ENCODE peak calls at places on chromosomes 12 and 14, in seven cellular contexts. Q is MG63; H is endothelial cell; M is GM04504; T is stimulated activated CD8-positive, alpha-beta memory T cell treated with anti-CD3 and anti-CD28 coated beads, Interleukin-7, amount 100 ng/mL, for 48 hours; F is HS-5; W is bronchial epithelial cell. R is an unnamed sample.

GRCh38 chr12:106358410-106359241 is 1.1 kb downstream of the POLR3B start:
- DNase-seq in F (no peak), T (no peak), H (no peak), M (no peak), Q (no peak), W (peak; percentile 66), R (no peak)

GRCh38 chr12:32920506-32921085 is 24.0 kb upstream of the PKP2 start:
- DNase-seq in F (no peak), M (no peak), W (peak; percentile 87), T (no peak), H (no peak), Q (no peak), R (no peak)

GRCh38 chr14:89303452-89304435 is 113.3 kb downstream of the FOXN3 start:
- DNase-seq in T (no peak), H (no peak), M (peak; percentile 48), F (peak; percentile 28), W (peak; percentile 46), Q (peak; percentile 27), R (no peak)

GRCh38 chr12:42953021-42953420 is 363.5 kb upstream of the PRICKLE1 start:
- DNase-seq in H (no peak), T (no peak), Q (no peak), M (no peak), F (no peak), W (no peak), R (no peak)

GRCh38 chr12:30457621-30458289 is 237.9 kb downstream of the IPO8 start:
- DNase-seq in W (peak; percentile 89), M (peak; percentile 61), T (no peak), H (no peak), Q (no peak), F (peak; percentile 44), R (no peak)

GRCh38 chr14:71116206-71117122 is 209.2 kb downstream of the PCNX1 start:
- DNase-seq in Q (no peak), T (no peak), H (no peak), W (no peak), M (no peak), F (no peak), R (no peak)

GRCh38 chr14:42322486-42323284 is 716.0 kb downstream of the LRFN5 start:
- DNase-seq in F (no peak), W (no peak), H (no peak), M (no peak), T (no peak), Q (no peak), R (no peak)

GRCh38 chr12:103793512-103794045 is 47.5 kb downstream of the NT5DC3 start:
- DNase-seq in W (no peak), H (no peak), M (no peak), F (no peak), T (no peak), Q (no peak), R (no peak)

GRCh38 chr12:227923-228845 is 14.2 kb upstream of the SLC6A12 start:
- DNase-seq in W (no peak), H (no peak), Q (no peak), T (no peak), M (no peak), F (no peak), R (peak; percentile 64)

GRCh38 chr14:68146812-68147211 is 327.2 kb downstream of the RAD51B start:
- DNase-seq in W (peak; percentile 67), H (no peak), M (peak; percentile 91), F (peak; percentile 91), T (no peak), Q (peak; percentile 75), R (no peak)

GRCh38 chr12:54051081-54051912 is 2.3 kb upstream of the HOXC4 start:
- DNase-seq in M (no peak), W (peak; percentile 34), T (no peak), Q (no peak), H (no peak), F (no peak), R (no peak)

GRCh38 chr12:49256274-49256637 is 8.6 kb upstream of the TUBA1C start:
- DNase-seq in W (no peak), Q (no peak), T (no peak), F (no peak), H (no peak), M (no peak), R (no peak)

GRCh38 chr14:53608369-53608768 is 348.3 kb downstream of the BMP4 start:
- DNase-seq in M (no peak), F (no peak), H (no peak), T (no peak), Q (peak; percentile 15), W (peak; percentile 91), R (no peak)

R was measured in osteocyte.